ENCODE peak calls at places on chromosomes 2 and 18, in six cellular contexts. U, T, F, C, O and R are unnamed samples.

GRCh38 chr2:105678346-105678745 is 66.4 kb upstream of the NCK2 start:
- DNase-seq in C (no peak), U (no peak), T (no peak), F (no peak), O (no peak), R (no peak)

GRCh38 chr18:54161267-54161666 is 63.2 kb downstream of the MBD2 start:
- DNase-seq in T (no peak), F (no peak), C (no peak), U (no peak), O (no peak), R (no peak)

GRCh38 chr2:218230882-218231281 is 13.9 kb downstream of the ARPC2 start:
- DNase-seq in U (peak), O (no peak), C (peak), F (no peak), T (no peak), R (peak)

GRCh38 chr2:164934790-164935466 is 20.4 kb downstream of the SLC38A11 start:
- DNase-seq in O (no peak), T (no peak), U (no peak), C (no peak), F (no peak), R (no peak)

GRCh38 chr2:105747997-105748396 is 3.3 kb downstream of the NCK2 start:
- DNase-seq in U (no peak), F (no peak), T (no peak), C (no peak), O (no peak), R (no peak)

GRCh38 chr2:241636983-241637232 is at the start of gene THAP4:
- DNase-seq in C (peak), U (peak), T (peak), O (peak), F (no peak), R (no peak)

GRCh38 chr18:30889582-30890301 is 152.8 kb downstream of the DSC3 start:
- DNase-seq in C (peak), T (peak), O (peak), U (peak), F (no peak), R (no peak)

GRCh38 chr2:63681896-63682295 is 93.1 kb downstream of the MDH1 start:
- DNase-seq in U (no peak), O (no peak), F (no peak), T (no peak), C (no peak), R (no peak)

GRCh38 chr2:4219121-4219520 is 515.7 kb downstream of the DCDC2C start:
- DNase-seq in F (no peak), O (no peak), U (no peak), T (no peak), C (no peak), R (no peak)

GRCh38 chr2:157876771-157877108 is 610 bp upstream of the ACVR1 start:
- DNase-seq in F (no peak), U (no peak), O (no peak), T (no peak), C (no peak), R (no peak)

GRCh38 chr2:137420744-137421143 is 543.5 kb upstream of the HNMT start:
- DNase-seq in T (peak), C (no peak), O (no peak), U (no peak), F (no peak), R (no peak)

GRCh38 chr2:239763433-239764097 is 261.6 kb downstream of the NDUFA10 start:
- DNase-seq in O (no peak), C (no peak), F (no peak), U (no peak), T (no peak), R (no peak)

GRCh38 chr2:20514596-20515269 is 67.9 kb downstream of the RHOB start:
- DNase-seq in U (peak), F (peak), O (no peak), T (no peak), C (no peak), R (no peak)

DNA sequence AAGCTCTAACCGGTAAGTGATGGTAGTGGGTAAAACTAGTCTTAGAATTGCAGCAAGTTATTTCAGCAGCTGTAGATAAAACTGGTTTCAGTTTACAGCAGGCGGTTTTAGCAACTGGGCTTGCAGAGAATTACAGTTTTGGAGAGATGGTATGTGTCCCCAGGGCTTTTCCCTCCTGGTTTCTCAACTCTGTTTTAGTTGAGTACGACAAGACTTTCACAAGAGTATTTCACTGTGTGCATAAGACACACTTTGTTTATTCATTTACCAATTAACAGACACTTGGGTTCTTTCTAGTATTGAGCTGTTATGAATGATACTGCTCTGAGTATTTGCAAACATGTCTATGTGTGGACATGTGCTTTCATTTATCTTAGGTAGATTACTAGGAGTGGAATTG is 65.6 kb upstream of the RFX8 start:
- DNase-seq in O (no peak), T (no peak), U (peak), F (no peak), C (no peak), R (no peak)
- TF ChIP-seq CTCF in O (no peak), T (no peak), U (no peak), F (no peak), C (no peak), R (no peak)

GRCh38 chr2:23636412-23636811 is 251.4 kb downstream of the KLHL29 start:
- DNase-seq in F (peak), O (no peak), T (peak), C (peak), U (no peak), R (no peak)
- TF ChIP-seq CTCF in F (peak), O (no peak), T (no peak), C (peak), U (no peak), R (no peak)

GRCh38 chr18:5890606-5891360 is 4.5 kb downstream of the TMEM200C start:
- DNase-seq in F (peak), U (no peak), O (peak), T (peak), C (peak), R (peak)
- TF ChIP-seq CTCF in F (peak), U (no peak), O (no peak), T (peak), C (peak), R (peak)

GRCh38 chr2:110886806-110887573 is 154.6 kb downstream of the ACOXL start:
- DNase-seq in T (no peak), U (no peak), C (no peak), O (no peak), F (no peak), R (no peak)
- TF ChIP-seq CTCF in T (no peak), U (no peak), C (no peak), O (no peak), F (no peak), R (no peak)

GRCh38 chr2:45650851-45651414 is 542 bp upstream of the PRKCE start:
- DNase-seq in U (peak), F (peak), O (peak), C (peak), T (peak), R (peak)
- TF ChIP-seq CTCF in U (peak), F (peak), O (no peak), C (peak), T (peak), R (no peak)